ENCODE peak calls at places on chromosome 3, in six cellular contexts. One of them, this sample, is unnamed. For H3K27me3, the result is how much of the 10 kb centered on the place peaks cover.

GRCh38 chr3:169104972-169105371 is 558.5 kb downstream of the MECOM start:
- DNase-seq in vagina: no peak
- DNase-seq in left lung: no peak
- DNase-seq in adrenal gland: no peak
- DNase-seq in mammary epithelial cell: no peak
- DNase-seq in adipocyte: no peak
- DNase-seq in this sample: no peak

GRCh38 chr3:112078125-112079083 is 7.8 kb upstream of the C3orf52 start:
- DNase-seq in vagina: no peak
- DNase-seq in left lung: no peak
- DNase-seq in adrenal gland: no peak
- DNase-seq in mammary epithelial cell: no peak
- DNase-seq in adipocyte: no peak
- DNase-seq in this sample: no peak

GRCh38 chr3:172159962-172160538 is 120.7 kb downstream of the FNDC3B start:
- DNase-seq in vagina: no peak
- DNase-seq in left lung: no peak
- DNase-seq in adrenal gland: peak
- DNase-seq in mammary epithelial cell: no peak
- DNase-seq in adipocyte: peak
- DNase-seq in this sample: no peak

GRCh38 chr3:9386501-9387321 is 10.7 kb upstream of the SETD5 start:
- DNase-seq in vagina: no peak
- DNase-seq in left lung: no peak
- DNase-seq in adrenal gland: no peak
- DNase-seq in mammary epithelial cell: no peak
- DNase-seq in adipocyte: no peak
- DNase-seq in this sample: no peak

GRCh38 chr3:21705769-21706168 is 45.2 kb downstream of the ZNF385D start:
- DNase-seq in vagina: no peak
- DNase-seq in left lung: peak
- DNase-seq in adrenal gland: peak
- DNase-seq in mammary epithelial cell: peak
- DNase-seq in adipocyte: peak
- DNase-seq in this sample: peak

GRCh38 chr3:56915969-56916586 is 114.3 kb upstream of the ARHGEF3 start:
- DNase-seq in vagina: no peak
- DNase-seq in left lung: no peak
- DNase-seq in adrenal gland: no peak
- DNase-seq in mammary epithelial cell: no peak
- DNase-seq in adipocyte: no peak
- DNase-seq in this sample: peak

GRCh38 chr3:80682235-80682634 is 914.4 kb upstream of the ROBO1 start:
- DNase-seq in vagina: no peak
- DNase-seq in left lung: no peak
- DNase-seq in adrenal gland: no peak
- DNase-seq in mammary epithelial cell: no peak
- DNase-seq in adipocyte: no peak
- DNase-seq in this sample: no peak

GRCh38 chr3:172601066-172601832 is 78.0 kb upstream of the TNFSF10 start:
- DNase-seq in vagina: no peak
- DNase-seq in left lung: no peak
- DNase-seq in adrenal gland: no peak
- DNase-seq in mammary epithelial cell: no peak
- DNase-seq in adipocyte: no peak
- DNase-seq in this sample: no peak

GRCh38 chr3:120908803-120909601 is 997 bp downstream of the STXBP5L start:
- DNase-seq in vagina: no peak
- DNase-seq in left lung: no peak
- DNase-seq in adrenal gland: peak
- DNase-seq in mammary epithelial cell: no peak
- DNase-seq in adipocyte: no peak
- DNase-seq in this sample: no peak

GRCh38 chr3:196774191-196774820 is 34.6 kb downstream of the PAK2 start:
- DNase-seq in vagina: no peak
- DNase-seq in left lung: no peak
- DNase-seq in adrenal gland: peak
- DNase-seq in mammary epithelial cell: peak
- DNase-seq in adipocyte: peak
- DNase-seq in this sample: no peak

GRCh38 chr3:53888229-53888628 is 3.4 kb downstream of the SELENOK start:
- DNase-seq in vagina: no peak
- DNase-seq in left lung: no peak
- DNase-seq in adrenal gland: no peak
- DNase-seq in mammary epithelial cell: no peak
- DNase-seq in adipocyte: no peak
- DNase-seq in this sample: no peak

GRCh38 chr3:18843930-18844329 is 304.4 kb upstream of the KCNH8 start:
- DNase-seq in vagina: no peak
- DNase-seq in left lung: no peak
- DNase-seq in adrenal gland: no peak
- DNase-seq in mammary epithelial cell: no peak
- DNase-seq in adipocyte: no peak
- DNase-seq in this sample: no peak

GRCh38 chr3:197554196-197554561 is 1.6 kb downstream of the BDH1 start:
- DNase-seq in vagina: no peak
- DNase-seq in left lung: no peak
- DNase-seq in adrenal gland: no peak
- DNase-seq in mammary epithelial cell: no peak
- DNase-seq in adipocyte: no peak
- DNase-seq in this sample: no peak

GRCh38 chr3:100124116-100124767 is 9.9 kb upstream of the FILIP1L start:
- DNase-seq in vagina: no peak
- DNase-seq in left lung: no peak
- DNase-seq in adrenal gland: peak
- DNase-seq in mammary epithelial cell: no peak
- DNase-seq in adipocyte: no peak
- DNase-seq in this sample: peak

GRCh38 chr3:179829391-179829790 is 176.6 kb downstream of the USP13 start:
- DNase-seq in vagina: no peak
- DNase-seq in left lung: no peak
- DNase-seq in adrenal gland: no peak
- DNase-seq in mammary epithelial cell: no peak
- DNase-seq in adipocyte: no peak
- DNase-seq in this sample: no peak

GRCh38 chr3:46359748-46360509 is 6.0 kb downstream of the CCR2 start:
- DNase-seq in vagina: no peak
- DNase-seq in left lung: no peak
- DNase-seq in adrenal gland: no peak
- DNase-seq in mammary epithelial cell: no peak
- DNase-seq in adipocyte: peak
- DNase-seq in this sample: no peak

GRCh38 chr3:124783696-124784095 is 53.4 kb downstream of the UMPS start:
- DNase-seq in vagina: no peak
- DNase-seq in left lung: no peak
- DNase-seq in adrenal gland: no peak
- DNase-seq in mammary epithelial cell: no peak
- DNase-seq in adipocyte: no peak
- DNase-seq in this sample: no peak

GRCh38 chr3:55156851-55157650 is 229.2 kb upstream of the LRTM1 start:
- DNase-seq in vagina: no peak
- DNase-seq in left lung: no peak
- DNase-seq in adrenal gland: no peak
- DNase-seq in mammary epithelial cell: no peak
- DNase-seq in adipocyte: no peak
- DNase-seq in this sample: no peak

GRCh38 chr3:34225828-34226227 is 427.4 kb downstream of the PDCD6IP start:
- DNase-seq in vagina: no peak
- DNase-seq in left lung: no peak
- DNase-seq in adrenal gland: no peak
- DNase-seq in mammary epithelial cell: no peak
- DNase-seq in adipocyte: no peak
- DNase-seq in this sample: no peak

GRCh38 chr3:50157821-50158556 is 2.9 kb downstream of the SEMA3F start:
- DNase-seq in vagina: no peak
- DNase-seq in left lung: no peak
- DNase-seq in adrenal gland: no peak
- DNase-seq in mammary epithelial cell: peak
- DNase-seq in adipocyte: no peak
- DNase-seq in this sample: no peak

GRCh38 chr3:105459566-105460290 is 93.0 kb downstream of the ALCAM start:
- DNase-seq in vagina: no peak
- DNase-seq in left lung: no peak
- DNase-seq in adrenal gland: no peak
- DNase-seq in mammary epithelial cell: no peak
- DNase-seq in adipocyte: no peak
- DNase-seq in this sample: no peak

GRCh38 chr3:159208080-159208479 is 406.2 kb downstream of the MFSD1 start:
- DNase-seq in vagina: no peak
- DNase-seq in left lung: peak
- DNase-seq in adrenal gland: no peak
- DNase-seq in mammary epithelial cell: no peak
- DNase-seq in adipocyte: no peak
- DNase-seq in this sample: no peak

GRCh38 chr3:23404241-23404640 is 201.1 kb downstream of the UBE2E2 start:
- DNase-seq in vagina: no peak
- DNase-seq in left lung: no peak
- DNase-seq in adrenal gland: no peak
- DNase-seq in mammary epithelial cell: peak
- DNase-seq in adipocyte: no peak
- DNase-seq in this sample: no peak

GRCh38 chr3:183381179-183381578 is 47.2 kb downstream of the MCF2L2 start:
- DNase-seq in vagina: no peak
- DNase-seq in left lung: no peak
- DNase-seq in adrenal gland: peak
- DNase-seq in mammary epithelial cell: peak
- DNase-seq in adipocyte: peak
- DNase-seq in this sample: no peak

GRCh38 chr3:120473389-120473788 is 22.6 kb upstream of the FSTL1 start:
- DNase-seq in vagina: no peak
- DNase-seq in left lung: no peak
- DNase-seq in adrenal gland: no peak
- DNase-seq in mammary epithelial cell: no peak
- DNase-seq in adipocyte: no peak
- DNase-seq in this sample: no peak

GRCh38 chr3:123258811-123259420 is 57.2 kb downstream of the SEC22A start:
- DNase-seq in vagina: no peak
- DNase-seq in left lung: no peak
- DNase-seq in adrenal gland: no peak
- DNase-seq in mammary epithelial cell: peak
- DNase-seq in adipocyte: peak
- DNase-seq in this sample: no peak

GRCh38 chr3:834679-835078 is 258.1 kb upstream of the CNTN6 start:
- DNase-seq in vagina: no peak
- DNase-seq in left lung: no peak
- DNase-seq in adrenal gland: no peak
- DNase-seq in mammary epithelial cell: peak
- DNase-seq in adipocyte: no peak
- DNase-seq in this sample: no peak

GRCh38 chr3:47994180-47994579 is 22.0 kb downstream of the MAP4 start:
- DNase-seq in vagina: no peak
- DNase-seq in left lung: no peak
- DNase-seq in adrenal gland: no peak
- DNase-seq in mammary epithelial cell: no peak
- DNase-seq in adipocyte: no peak
- DNase-seq in this sample: no peak
- H3K27me3 ChIP-seq in vagina: under half
- H3K27me3 ChIP-seq in left lung: under half
- H3K27me3 ChIP-seq in adrenal gland: under half
- H3K27me3 ChIP-seq in mammary epithelial cell: under half
- H3K27me3 ChIP-seq in adipocyte: under half
- H3K27me3 ChIP-seq in this sample: under half

DNA sequence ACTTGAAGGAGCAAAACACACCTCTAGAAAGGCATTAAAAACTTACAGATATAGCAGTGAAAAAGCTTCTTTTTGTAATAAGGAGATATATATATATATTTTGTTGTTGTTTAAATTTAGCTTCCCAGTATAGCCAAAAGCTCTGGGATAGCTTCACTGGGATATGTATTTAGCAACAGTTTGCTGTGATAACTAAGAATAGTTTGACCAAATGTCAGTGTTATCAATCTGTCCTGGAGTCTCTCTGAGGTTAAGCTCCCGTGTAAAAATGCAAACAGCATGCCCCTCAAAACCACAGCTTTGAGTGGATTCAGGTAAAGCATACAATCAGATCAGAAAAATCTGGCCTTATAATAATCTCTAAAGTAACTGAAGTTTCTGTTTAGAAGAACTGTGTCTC is 2.9 kb downstream of the CADPS start:
- DNase-seq in vagina: no peak
- DNase-seq in left lung: no peak
- DNase-seq in adrenal gland: no peak
- DNase-seq in mammary epithelial cell: no peak
- DNase-seq in adipocyte: no peak
- DNase-seq in this sample: no peak
- H3K4me3 ChIP-seq in vagina: no peak
- H3K4me3 ChIP-seq in left lung: no peak
- H3K4me3 ChIP-seq in adrenal gland: no peak
- H3K4me3 ChIP-seq in mammary epithelial cell: no peak
- H3K4me3 ChIP-seq in adipocyte: no peak
- H3K4me3 ChIP-seq in this sample: peak

GRCh38 chr3:191470543-191470942 is 9.6 kb downstream of the PYDC2 start:
- DNase-seq in vagina: no peak
- DNase-seq in left lung: no peak
- DNase-seq in adrenal gland: no peak
- DNase-seq in mammary epithelial cell: no peak
- DNase-seq in adipocyte: peak
- DNase-seq in this sample: no peak

GRCh38 chr3:191470080-191470479 is 9.1 kb downstream of the PYDC2 start:
- DNase-seq in vagina: no peak
- DNase-seq in left lung: no peak
- DNase-seq in adrenal gland: no peak
- DNase-seq in mammary epithelial cell: no peak
- DNase-seq in adipocyte: no peak
- DNase-seq in this sample: no peak

GRCh38 chr3:191476053-191476787 is 15.3 kb downstream of the PYDC2 start:
- DNase-seq in vagina: no peak
- DNase-seq in left lung: no peak
- DNase-seq in adrenal gland: no peak
- DNase-seq in mammary epithelial cell: no peak
- DNase-seq in adipocyte: no peak
- DNase-seq in this sample: no peak

GRCh38 chr3:191473766-191474198 is 12.8 kb downstream of the PYDC2 start:
- DNase-seq in vagina: no peak
- DNase-seq in left lung: no peak
- DNase-seq in adrenal gland: no peak
- DNase-seq in mammary epithelial cell: no peak
- DNase-seq in adipocyte: peak
- DNase-seq in this sample: no peak
- H3K27me3 ChIP-seq in vagina: under half
- H3K27me3 ChIP-seq in left lung: under half
- H3K27me3 ChIP-seq in adrenal gland: under half
- H3K27me3 ChIP-seq in mammary epithelial cell: under half
- H3K27me3 ChIP-seq in adipocyte: under half
- H3K27me3 ChIP-seq in this sample: under half

DNA sequence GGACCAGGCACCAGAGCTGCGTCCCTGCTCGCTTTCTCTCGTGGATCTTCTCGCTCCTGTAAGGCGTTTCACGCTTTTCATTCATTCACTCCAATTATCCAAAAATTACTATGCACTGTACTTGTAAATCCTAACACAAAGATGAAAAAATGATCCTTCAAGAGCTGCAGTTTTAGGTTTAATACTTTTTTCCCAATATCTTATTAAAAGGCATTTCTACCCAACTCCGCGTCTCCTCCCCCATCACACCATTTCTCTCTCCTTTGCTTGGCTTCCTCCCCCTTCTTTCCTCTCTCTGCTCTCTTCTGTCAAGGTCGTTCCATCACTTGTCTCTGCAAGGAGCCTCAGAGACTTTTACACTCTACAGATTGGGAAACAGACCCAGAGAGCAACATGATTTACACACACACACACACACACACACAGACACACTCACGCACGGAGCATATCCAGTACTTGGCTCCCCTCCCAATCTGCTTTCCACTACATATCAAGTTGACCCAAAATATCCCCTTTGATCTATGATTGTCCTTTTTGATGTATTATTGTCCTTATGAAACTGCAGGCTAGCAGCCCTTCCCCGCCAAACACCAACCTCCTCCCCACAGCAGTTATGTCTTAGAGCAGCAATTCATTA is 476 bp upstream of the CLDN1 start:
- DNase-seq in vagina: no peak
- DNase-seq in left lung: no peak
- DNase-seq in adrenal gland: peak
- DNase-seq in mammary epithelial cell: no peak
- DNase-seq in adipocyte: no peak
- DNase-seq in this sample: no peak
- H3K4me3 ChIP-seq in vagina: peak
- H3K4me3 ChIP-seq in left lung: peak
- H3K4me3 ChIP-seq in adrenal gland: no peak
- H3K4me3 ChIP-seq in mammary epithelial cell: peak
- H3K4me3 ChIP-seq in adipocyte: peak
- H3K4me3 ChIP-seq in this sample: peak